ENCODE peak calls at places on chromosomes 4 and X, in ten cellular contexts. E is HCT116, N is esophagus muscularis mucosa, O is Panc1, W is stomach, G is SK-N-SH, V is HepG2, A is transverse colon, F is sigmoid colon, K is H1. L is an unnamed sample.
A peak's percentile ranks its signal among the peaks of the same experiment; 100 is the strongest.

GRCh38 chrX:153969125-153969903 is 2.3 kb downstream of the HCFC1 start:
- DNase-seq in E (no peak), N (no peak), O (no peak), W (no peak), G (no peak), V (no peak), A (no peak), F (peak; percentile 70), K (no peak), L (no peak)

GRCh38 chrX:153349952-153350351 is 16.0 kb downstream of the ZNF275 start:
- DNase-seq in E (no peak), N (no peak), O (no peak), W (no peak), G (no peak), V (no peak), A (no peak), F (no peak), K (no peak), L (no peak)

GRCh38 chr4:5635826-5636196 is 72.5 kb downstream of the EVC2 start:
- DNase-seq in E (no peak), N (no peak), O (no peak), W (no peak), G (no peak), V (no peak), A (no peak), F (no peak), K (no peak), L (no peak)

GRCh38 chr4:7769936-7770674 is 169.6 kb downstream of the AFAP1 start:
- DNase-seq in E (no peak), N (no peak), O (no peak), W (no peak), G (peak; percentile 73), V (peak; percentile 53), A (no peak), F (peak; percentile 65), K (peak; percentile 60), L (no peak)

GRCh38 chrX:56792270-56793111 is 63.4 kb downstream of the NBDY start:
- DNase-seq in E (no peak), N (peak; percentile 17), O (no peak), W (peak; percentile 9), G (no peak), V (no peak), A (no peak), F (peak; percentile 20), K (no peak), L (peak; percentile 28)

GRCh38 chr4:83054928-83055327 is 19.9 kb downstream of the COPS4 start:
- DNase-seq in E (peak; percentile 10), N (no peak), O (no peak), W (no peak), G (peak; percentile 10), V (no peak), A (no peak), F (no peak), K (no peak), L (no peak)

GRCh38 chr4:2364654-2365053 is 53.8 kb downstream of the ZFYVE28 start:
- DNase-seq in E (no peak), N (no peak), O (no peak), W (peak; percentile 34), G (no peak), V (no peak), A (peak; percentile 31), F (peak; percentile 73), K (no peak), L (no peak)

GRCh38 chrX:13082286-13083065 is 38.1 kb upstream of the FAM9C start:
- DNase-seq in E (no peak), N (no peak), O (no peak), W (no peak), G (no peak), V (no peak), A (no peak), F (no peak), K (no peak), L (no peak)

GRCh38 chr4:107896158-107896645 is 35.1 kb upstream of the CYP2U1 start:
- DNase-seq in E (peak; percentile 92), N (no peak), O (peak; percentile 69), W (no peak), G (no peak), V (peak; percentile 36), A (no peak), F (no peak), K (no peak), L (no peak)

DNA sequence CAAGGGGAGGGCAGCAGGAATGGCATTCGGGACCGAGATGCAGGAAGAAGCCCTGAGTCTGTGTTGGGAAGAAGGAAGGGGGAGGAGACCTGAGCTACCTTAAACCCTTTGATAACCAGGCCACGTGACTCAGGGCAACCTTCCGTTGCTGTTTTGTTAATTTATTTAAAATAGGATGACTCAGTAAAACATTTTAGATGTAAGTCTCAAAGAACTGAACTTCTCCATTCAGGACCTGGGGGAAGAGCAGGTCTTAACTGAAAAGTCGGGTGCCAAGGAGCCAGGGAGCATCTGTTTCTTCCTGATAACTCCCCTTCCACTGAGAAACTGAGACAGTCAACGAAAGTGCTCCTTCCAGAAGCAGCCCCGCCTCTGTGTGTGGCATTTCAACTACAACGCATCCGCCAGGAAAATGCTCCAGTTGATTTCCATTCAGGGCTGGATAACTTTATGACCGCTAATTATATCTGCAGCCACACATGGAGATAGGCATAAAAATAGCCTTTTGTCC is 88.0 kb downstream of the IRF2 start:
- DNase-seq in E (no peak), N (no peak), O (no peak), W (peak; percentile 61), G (no peak), V (no peak), A (peak; percentile 82), F (no peak), K (no peak), L (no peak)
- H3K27ac ChIP-seq in E (no peak overlapping the region), N (peak overlapping the region; percentile 81), O (peak overlapping the region; percentile 79), W (peak overlapping the region; percentile 91), G (no peak overlapping the region), V (peak overlapping the region; percentile 44), A (peak overlapping the region; percentile 83), F (peak overlapping the region; percentile 79), K (peak overlapping the region; percentile 62), L (peak overlapping the region; percentile 82)

DNA sequence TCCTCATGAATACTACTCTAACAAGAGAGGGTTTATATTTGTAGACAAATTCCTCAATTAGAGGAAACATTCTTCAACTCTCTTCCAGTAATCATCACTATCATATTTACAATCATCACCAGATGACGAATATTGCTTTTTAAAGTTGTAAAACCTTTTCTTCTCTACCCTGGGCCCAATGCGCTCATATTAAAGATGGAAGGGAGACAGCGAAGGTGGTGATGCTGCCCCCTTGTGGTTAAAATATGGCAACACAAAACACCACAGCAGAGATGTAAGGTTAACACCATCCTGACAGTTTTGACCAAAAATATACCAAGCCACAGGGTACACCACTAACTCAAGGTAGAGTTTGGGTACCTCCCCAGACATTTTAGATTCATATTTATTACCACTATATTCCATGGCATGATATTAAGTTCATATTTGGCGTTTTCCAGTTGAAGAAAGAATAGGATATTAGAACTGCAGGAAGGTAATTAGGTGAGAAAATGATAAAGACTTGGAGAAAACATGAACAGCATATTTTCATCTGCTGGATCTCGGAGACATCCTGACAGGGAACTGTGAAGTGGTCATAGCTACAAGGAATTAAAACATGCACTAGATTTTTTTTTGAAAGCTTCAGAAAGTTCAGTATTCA is 72.8 kb downstream of the SLC9A7 start:
- DNase-seq in E (peak; percentile 12), N (no peak), O (no peak), W (no peak), G (peak; percentile 41), V (peak; percentile 11), A (peak; percentile 22), F (no peak), K (no peak), L (no peak)
- H3K4me1 ChIP-seq in E (no peaks in the 10 kb centered on the region), N (no peaks in the 10 kb centered on the region), O (peaks cover 4% of the 10 kb centered on the region), W (no peaks in the 10 kb centered on the region), G (no peaks in the 10 kb centered on the region), V (no peaks in the 10 kb centered on the region), A (no peaks in the 10 kb centered on the region), F (no peaks in the 10 kb centered on the region), K (no peaks in the 10 kb centered on the region), L (no peaks in the 10 kb centered on the region)

DNA sequence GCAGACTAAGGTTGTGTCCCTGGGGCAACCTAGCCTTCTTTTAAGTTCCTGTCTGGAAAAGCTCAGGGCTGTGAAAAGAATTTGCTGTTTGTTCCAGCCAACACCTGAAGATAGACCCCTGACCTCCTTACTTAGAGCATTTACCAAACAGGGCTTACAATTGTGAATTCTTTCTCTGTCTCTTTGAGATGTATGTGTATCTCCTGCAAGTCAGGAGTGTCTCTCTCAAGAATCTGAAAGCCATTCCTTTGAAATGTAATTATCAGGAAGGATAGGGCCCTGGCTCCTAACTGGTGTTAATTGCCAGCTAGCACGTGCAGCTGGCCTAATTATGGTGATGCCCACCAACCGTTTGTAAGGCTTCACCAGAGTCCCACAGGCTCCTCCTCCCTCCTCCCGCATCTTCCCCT is 18.2 kb downstream of the CCNG2 start:
- DNase-seq in E (no peak), N (no peak), O (no peak), W (no peak), G (no peak), V (no peak), A (no peak), F (no peak), K (no peak), L (no peak)
- TF ChIP-seq POLR2AphosphoS5 in E (no peak), N (no peak), O (no peak), W (no peak), G (no peak), V (no peak), A (no peak), F (no peak), K (peak; percentile 65), L (no peak)

DNA sequence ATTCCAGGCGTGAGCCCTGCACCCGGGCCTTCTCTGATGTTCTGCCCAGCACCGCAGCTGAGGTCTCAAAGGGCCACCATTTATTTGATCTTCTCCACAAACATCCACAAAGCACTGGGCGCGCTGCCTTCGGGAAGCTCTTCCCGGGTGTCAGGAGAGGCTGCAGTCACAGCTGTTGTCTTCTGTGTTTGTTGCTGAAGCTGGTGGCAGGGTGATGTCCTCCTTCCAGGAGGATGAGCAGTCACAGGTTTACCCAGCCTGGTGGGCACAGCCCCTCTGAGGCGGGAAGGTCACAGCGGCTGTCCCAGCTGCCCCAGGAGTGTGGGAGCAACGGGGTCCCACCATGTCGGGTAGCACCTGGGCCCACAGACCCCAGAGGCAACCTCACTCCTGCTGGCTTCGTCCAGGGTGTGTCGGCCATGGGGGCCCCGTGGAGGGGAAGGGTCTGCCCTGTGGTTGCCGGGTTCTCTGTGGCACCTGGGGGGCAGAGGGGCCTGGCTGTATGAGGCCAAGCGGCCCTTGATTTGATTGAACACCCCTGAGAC is 27.6 kb downstream of the FGFRL1 start:
- DNase-seq in E (no peak), N (no peak), O (no peak), W (no peak), G (no peak), V (peak; percentile 59), A (no peak), F (no peak), K (no peak), L (no peak)
- H3K27ac ChIP-seq in E (peak overlapping the region; percentile 65), N (peak overlapping the region; percentile 29), O (peak overlapping the region; percentile 61), W (peak overlapping the region; percentile 78), G (no peak overlapping the region), V (no peak overlapping the region), A (no peak overlapping the region), F (no peak overlapping the region), K (no peak overlapping the region), L (no peak overlapping the region)

DNA sequence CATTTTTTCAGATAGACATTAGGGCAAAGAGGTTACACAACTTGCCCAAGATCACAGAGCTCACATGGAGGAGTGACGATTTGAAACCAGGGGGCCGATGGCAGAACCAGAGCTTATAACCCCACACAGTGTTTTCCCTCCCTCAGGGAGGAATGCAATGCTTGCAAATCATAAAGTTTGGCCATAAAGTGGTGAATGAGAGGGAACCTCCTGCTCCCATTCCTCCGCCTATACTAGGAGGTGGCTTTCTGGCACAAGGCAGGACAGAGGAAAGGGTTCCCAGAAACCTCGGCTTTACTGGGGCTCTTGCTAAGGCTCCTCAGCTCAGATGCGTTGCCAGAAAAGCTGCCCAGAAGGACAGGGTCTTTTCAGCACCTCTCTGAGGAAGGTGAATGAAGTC is 19.3 kb downstream of the TMEM154 start:
- DNase-seq in E (no peak), N (no peak), O (no peak), W (no peak), G (no peak), V (no peak), A (no peak), F (no peak), K (no peak), L (no peak)
- H3K4me1 ChIP-seq in E (no peaks in the 10 kb centered on the region), N (no peaks in the 10 kb centered on the region), O (no peaks in the 10 kb centered on the region), W (no peaks in the 10 kb centered on the region), G (no peaks in the 10 kb centered on the region), V (peaks cover 5% of the 10 kb centered on the region), A (no peaks in the 10 kb centered on the region), F (no peaks in the 10 kb centered on the region), K (peaks cover 3% of the 10 kb centered on the region), L (peaks cover 6% of the 10 kb centered on the region)